ENCODE peak calls at places on chromosomes 6 and 20, in ten cellular contexts. I, L, U, G, B, W, J, M, S and K are unnamed samples.

GRCh38 chr20:59785118-59785959 is 148.1 kb downstream of the SYCP2 start:
- DNase-seq in I (no peak), L (no peak), U (no peak), G (no peak), B (peak), W (no peak), J (no peak), M (no peak), S (no peak), K (no peak)

GRCh38 chr6:154386848-154387717 is 30.5 kb upstream of the IPCEF1 start:
- DNase-seq in I (peak), L (no peak), U (peak), G (no peak), B (no peak), W (no peak), J (no peak), M (no peak), S (no peak), K (no peak)

GRCh38 chr20:18851556-18852098 is 38.0 kb downstream of the SCP2D1 start:
- DNase-seq in I (no peak), L (no peak), U (no peak), G (no peak), B (no peak), W (no peak), J (no peak), M (no peak), S (no peak), K (no peak)

GRCh38 chr20:8901237-8902025 is 167.5 kb upstream of the PLCB4 start:
- DNase-seq in I (no peak), L (no peak), U (no peak), G (no peak), B (peak), W (peak), J (no peak), M (peak), S (no peak), K (no peak)

GRCh38 chr6:49464691-49465090 is 1.5 kb downstream of the CENPQ start:
- DNase-seq in I (no peak), L (no peak), U (no peak), G (no peak), B (no peak), W (no peak), J (no peak), M (no peak), S (no peak), K (no peak)

GRCh38 chr6:144395014-144395413 is 109.9 kb downstream of the UTRN start:
- DNase-seq in I (peak), L (no peak), U (peak), G (no peak), B (no peak), W (no peak), J (no peak), M (no peak), S (no peak), K (no peak)

GRCh38 chr6:165600606-165601005 is 62.4 kb downstream of the PDE10A start:
- DNase-seq in I (no peak), L (no peak), U (no peak), G (no peak), B (no peak), W (no peak), J (no peak), M (no peak), S (no peak), K (no peak)

GRCh38 chr6:107116328-107116892 is 1.1 kb upstream of the BEND3 start:
- DNase-seq in I (no peak), L (peak), U (peak), G (peak), B (no peak), W (no peak), J (peak), M (no peak), S (peak), K (no peak)

GRCh38 chr20:61263084-61263695 is 11.1 kb downstream of the CDH4 start:
- DNase-seq in I (peak), L (no peak), U (no peak), G (no peak), B (peak), W (no peak), J (peak), M (no peak), S (peak), K (no peak)

GRCh38 chr6:109239192-109239917 is 142.9 kb downstream of the CD164 start:
- DNase-seq in I (no peak), L (no peak), U (no peak), G (no peak), B (no peak), W (no peak), J (peak), M (no peak), S (no peak), K (no peak)

GRCh38 chr6:136016228-136017225 is 165.0 kb downstream of the PDE7B start:
- DNase-seq in I (no peak), L (peak), U (no peak), G (no peak), B (no peak), W (no peak), J (no peak), M (no peak), S (no peak), K (no peak)

GRCh38 chr6:134631398-134631924 is 313.5 kb upstream of the SGK1 start:
- DNase-seq in I (no peak), L (no peak), U (no peak), G (no peak), B (no peak), W (no peak), J (no peak), M (no peak), S (no peak), K (no peak)

GRCh38 chr6:38012573-38012972 is 193.0 kb downstream of the ZFAND3 start:
- DNase-seq in I (peak), L (no peak), U (peak), G (no peak), B (no peak), W (peak), J (peak), M (no peak), S (no peak), K (peak)

GRCh38 chr20:50635676-50636600 is 55.4 kb downstream of the RIPOR3 start:
- DNase-seq in I (peak), L (peak), U (peak), G (peak), B (peak), W (peak), J (peak), M (no peak), S (peak), K (peak)

GRCh38 chr20:61253264-61253639 is 1.2 kb downstream of the CDH4 start:
- DNase-seq in I (peak), L (no peak), U (no peak), G (no peak), B (no peak), W (no peak), J (no peak), M (no peak), S (no peak), K (no peak)

GRCh38 chr6:2103644-2104523 is 141.5 kb downstream of the GMDS start:
- DNase-seq in I (peak), L (no peak), U (peak), G (no peak), B (no peak), W (no peak), J (peak), M (no peak), S (no peak), K (no peak)

GRCh38 chr20:4476903-4477302 is 244.8 kb upstream of the PRND start:
- DNase-seq in I (no peak), L (no peak), U (no peak), G (no peak), B (no peak), W (no peak), J (no peak), M (no peak), S (no peak), K (no peak)

GRCh38 chr6:87672641-87673040 is 29.4 kb downstream of the AKIRIN2 start:
- DNase-seq in I (no peak), L (no peak), U (no peak), G (no peak), B (no peak), W (no peak), J (no peak), M (no peak), S (no peak), K (no peak)

GRCh38 chr6:87673237-87673636 is 28.8 kb downstream of the AKIRIN2 start:
- DNase-seq in I (no peak), L (no peak), U (no peak), G (no peak), B (no peak), W (no peak), J (no peak), M (no peak), S (no peak), K (no peak)

GRCh38 chr6:87669051-87669450 is 33.0 kb downstream of the AKIRIN2 start:
- DNase-seq in I (no peak), L (no peak), U (no peak), G (no peak), B (no peak), W (no peak), J (no peak), M (no peak), S (no peak), K (no peak)

GRCh38 chr6:87670707-87671106 is 31.3 kb downstream of the AKIRIN2 start:
- DNase-seq in I (no peak), L (no peak), U (no peak), G (no peak), B (no peak), W (no peak), J (no peak), M (no peak), S (no peak), K (no peak)

GRCh38 chr6:87671555-87672029 is 30.4 kb downstream of the AKIRIN2 start:
- DNase-seq in I (no peak), L (no peak), U (no peak), G (no peak), B (no peak), W (no peak), J (peak), M (no peak), S (no peak), K (no peak)
- TF ChIP-seq POLR2A in I (no peak), L (no peak), U (no peak), G (no peak), B (no peak), W (no peak), J (no peak), M (no peak), S (no peak), K (no peak)

DNA sequence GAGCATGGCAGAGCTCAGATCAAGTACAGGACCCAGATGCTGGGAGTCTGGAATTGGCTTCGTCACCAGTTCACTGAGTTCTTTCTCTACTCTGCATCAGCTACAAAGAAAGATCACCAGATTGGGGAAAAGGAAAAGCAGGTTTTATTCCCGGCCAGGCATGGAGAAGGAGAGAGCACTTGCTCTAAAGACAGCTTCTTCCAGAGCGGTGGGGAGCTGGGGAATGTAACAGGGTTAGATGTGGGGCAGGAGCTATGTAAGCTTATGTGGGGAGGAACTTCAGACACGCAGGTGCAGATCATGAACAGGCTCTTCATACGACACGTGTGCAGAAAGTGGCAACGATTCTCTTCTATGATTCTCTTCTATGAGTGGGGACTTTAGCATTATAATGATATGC is 4.9 kb upstream of the ACSS1 start:
- DNase-seq in I (no peak), L (no peak), U (no peak), G (no peak), B (no peak), W (peak), J (no peak), M (no peak), S (no peak), K (no peak)
- TF ChIP-seq POLR2A in I (no peak), L (no peak), U (no peak), G (no peak), B (no peak), W (no peak), J (no peak), M (no peak), S (no peak), K (no peak)

GRCh38 chr6:158231551-158232444 is 63.6 kb downstream of the GTF2H5 start:
- DNase-seq in I (peak), L (peak), U (peak), G (peak), B (peak), W (peak), J (peak), M (peak), S (peak), K (peak)
- TF ChIP-seq POLR2A in I (peak), L (no peak), U (no peak), G (no peak), B (peak), W (no peak), J (peak), M (no peak), S (peak), K (no peak)

DNA sequence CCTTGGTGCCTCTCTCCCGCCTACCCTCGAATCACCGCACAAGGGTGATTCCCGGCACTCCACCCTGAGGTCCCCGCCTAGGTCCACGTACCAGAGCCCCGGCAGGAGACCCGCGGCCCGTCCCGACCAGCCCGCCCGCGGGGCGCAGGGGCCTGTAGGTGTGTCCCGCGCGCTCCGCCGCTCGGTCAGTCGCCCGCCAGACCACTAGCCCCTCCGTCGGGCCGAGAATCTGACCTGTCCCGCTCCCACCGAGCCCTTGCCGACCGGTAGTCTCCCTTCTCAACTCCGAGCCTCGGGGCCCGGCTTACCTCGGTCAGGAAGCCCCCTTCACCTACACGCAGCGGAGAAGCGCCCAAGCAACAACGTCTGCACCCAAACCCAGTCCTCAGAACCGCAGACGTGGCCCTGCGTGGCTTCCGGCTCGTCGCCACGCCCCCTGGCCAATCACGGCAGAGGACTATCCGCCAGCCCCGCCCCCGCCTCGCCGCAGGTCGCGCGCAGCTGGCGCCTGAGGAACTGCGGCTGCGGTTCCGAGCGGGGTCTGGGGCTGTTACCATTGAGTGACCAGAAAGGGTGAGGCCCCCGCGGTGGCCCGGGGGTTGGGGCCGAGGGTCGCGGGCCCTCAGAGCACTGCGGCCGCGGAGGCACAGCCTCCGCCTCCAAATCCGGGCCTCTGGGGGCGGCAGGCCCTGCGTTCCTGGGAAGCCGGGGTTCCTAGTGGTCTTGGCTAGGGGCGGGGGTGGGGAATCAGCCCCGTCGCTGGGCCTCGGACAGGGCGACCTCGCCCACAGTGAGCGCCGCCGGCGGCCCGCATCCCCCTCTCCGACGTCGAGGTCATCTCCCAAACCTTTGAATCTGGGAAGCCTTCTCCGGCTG is at the start of the genes PGM3 and RWDD2A:
- DNase-seq in I (peak), L (peak), U (peak), G (peak), B (peak), W (peak), J (peak), M (peak), S (peak), K (peak)
- TF ChIP-seq POLR2A in I (peak), L (no peak), U (peak), G (peak), B (peak), W (peak), J (peak), M (peak), S (peak), K (peak)

GRCh38 chr20:44478188-44478587 is 2.5 kb downstream of the TTPAL start:
- DNase-seq in I (no peak), L (no peak), U (no peak), G (no peak), B (no peak), W (no peak), J (no peak), M (no peak), S (no peak), K (no peak)

GRCh38 chr20:44475372-44475693 is 341 bp upstream of the TTPAL start:
- DNase-seq in I (no peak), L (no peak), U (no peak), G (no peak), B (no peak), W (no peak), J (no peak), M (no peak), S (no peak), K (no peak)

GRCh38 chr20:44479643-44480042 is 4.0 kb downstream of the TTPAL start:
- DNase-seq in I (no peak), L (no peak), U (no peak), G (no peak), B (no peak), W (no peak), J (no peak), M (no peak), S (no peak), K (no peak)

GRCh38 chr20:44477151-44477550 is 1.5 kb downstream of the TTPAL start:
- DNase-seq in I (no peak), L (no peak), U (no peak), G (no peak), B (no peak), W (no peak), J (no peak), M (no peak), S (no peak), K (no peak)

DNA sequence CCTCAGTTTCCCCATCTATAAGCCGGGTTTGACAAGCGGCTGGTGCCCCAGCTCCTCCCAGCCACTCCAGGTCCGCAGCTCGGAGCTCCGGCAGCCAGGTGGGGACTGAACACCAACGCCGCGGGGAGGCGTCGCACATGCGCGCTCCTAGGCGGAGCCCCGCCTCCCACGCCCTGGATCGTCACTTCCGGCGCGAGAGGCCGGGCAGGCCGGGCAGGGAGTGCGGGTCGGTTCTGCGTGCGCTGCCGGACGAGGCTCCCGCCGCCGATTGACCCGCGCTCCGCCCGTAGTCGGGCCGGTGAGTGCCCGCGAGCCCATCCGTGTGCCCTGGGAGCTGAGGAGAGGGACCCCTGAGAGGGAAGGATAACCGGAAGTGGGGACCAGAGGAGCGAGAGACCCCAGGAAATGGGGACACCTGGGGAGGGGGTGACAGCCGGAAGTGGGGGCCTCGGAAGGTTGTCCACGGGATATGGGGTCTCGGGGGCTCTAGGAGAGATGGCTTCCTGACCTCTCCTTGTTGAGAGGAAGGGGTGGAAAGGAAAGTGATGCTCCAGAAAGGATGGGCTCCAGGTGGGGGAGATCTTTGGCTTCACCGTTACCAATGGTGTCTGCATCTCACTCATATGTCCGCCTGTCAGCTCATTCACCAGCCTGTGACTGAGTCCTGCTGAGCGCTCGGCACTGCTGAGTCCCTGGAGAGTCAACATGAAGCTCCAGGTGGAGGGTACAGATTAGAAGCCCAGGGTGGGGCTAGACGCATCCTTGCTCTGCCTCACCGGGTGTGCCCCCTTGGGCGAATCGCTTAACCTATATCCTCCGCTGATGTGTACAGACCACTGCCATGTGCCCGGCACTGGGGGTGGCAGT is at the start of gene TTPAL:
- DNase-seq in I (peak), L (peak), U (peak), G (peak), B (peak), W (peak), J (peak), M (peak), S (peak), K (peak)
- TF ChIP-seq POLR2A in I (peak), L (no peak), U (peak), G (peak), B (peak), W (peak), J (peak), M (peak), S (peak), K (peak)

DNA sequence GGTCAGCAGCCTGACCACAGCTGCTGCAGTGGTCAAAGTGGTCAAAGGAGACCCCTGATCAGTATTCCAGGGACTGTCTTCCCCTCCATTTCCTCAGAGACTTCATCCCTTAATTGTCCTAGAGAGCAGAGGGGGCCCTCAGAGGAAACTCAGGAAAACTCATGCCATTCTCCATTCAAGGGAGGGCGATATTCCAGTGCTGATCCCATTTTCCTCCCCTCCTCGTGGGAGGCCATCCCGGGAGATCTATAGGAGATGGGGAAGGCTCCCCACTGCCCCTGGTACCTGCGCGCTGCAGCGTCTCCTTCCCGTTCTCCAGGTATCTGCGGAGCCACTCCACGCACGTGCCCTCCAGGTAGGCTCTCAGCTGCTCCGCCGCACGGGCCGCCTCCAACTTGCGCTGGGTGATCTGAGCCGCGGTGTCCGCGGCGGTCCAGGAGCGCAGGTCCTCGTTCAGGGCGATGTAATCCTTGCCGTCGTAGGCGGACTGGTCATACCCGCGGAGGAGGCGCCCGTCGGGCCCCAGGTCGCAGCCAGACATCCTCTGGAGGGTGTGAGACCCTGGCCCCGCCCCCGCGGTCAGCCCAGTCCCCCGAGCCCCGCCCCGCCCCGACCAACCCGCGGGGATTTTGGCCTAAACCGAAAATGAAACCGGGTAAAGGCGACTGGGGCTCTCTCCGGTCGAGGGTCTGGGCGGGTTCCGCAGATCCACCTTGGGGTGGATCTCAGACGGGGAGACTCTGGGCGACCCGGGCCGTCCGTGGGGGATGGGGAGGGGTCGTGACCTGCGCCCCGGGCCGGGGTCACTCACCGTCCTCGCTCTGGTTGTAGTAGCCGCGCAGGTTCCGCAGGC is 878 bp downstream of the HLA-C start:
- DNase-seq in I (peak), L (peak), U (peak), G (peak), B (peak), W (peak), J (peak), M (no peak), S (peak), K (peak)
- TF ChIP-seq POLR2A in I (no peak), L (no peak), U (no peak), G (no peak), B (no peak), W (no peak), J (no peak), M (no peak), S (no peak), K (no peak)

GRCh38 chr6:121435444-121436069 is at the start of gene GJA1:
- DNase-seq in I (peak), L (no peak), U (peak), G (peak), B (peak), W (peak), J (peak), M (peak), S (no peak), K (no peak)
- TF ChIP-seq POLR2A in I (peak), L (no peak), U (peak), G (peak), B (peak), W (peak), J (peak), M (peak), S (peak), K (no peak)

GRCh38 chr6:28443112-28443773 is at the start of gene ZSCAN23:
- DNase-seq in I (peak), L (peak), U (peak), G (peak), B (peak), W (peak), J (peak), M (peak), S (peak), K (peak)
- TF ChIP-seq POLR2A in I (peak), L (no peak), U (peak), G (no peak), B (no peak), W (peak), J (peak), M (no peak), S (peak), K (peak)